ENCODE peak calls at places on chromosomes 11 and 22, in ten cellular contexts. P, L, F, O, W, N, B, V, R and H are unnamed samples. For H3K27me3 and H3K36me3, the result is how much of the 10 kb centered on the place peaks cover.

GRCh38 chr11:117940736-117941135 is 11.5 kb upstream of the TMPRSS13 start:
- DNase-seq in P (no peak), L (no peak), F (peak), O (no peak), W (no peak), N (no peak), B (no peak), V (no peak), R (no peak), H (no peak)

GRCh38 chr11:63961608-63962412 is 12.6 kb upstream of the COX8A start:
- DNase-seq in P (no peak), L (peak), F (peak), O (peak), W (peak), N (peak), B (peak), V (peak), R (no peak), H (no peak)

GRCh38 chr11:117221775-117222517 is 9.9 kb downstream of the PCSK7 start:
- DNase-seq in P (peak), L (peak), F (peak), O (no peak), W (no peak), N (peak), B (peak), V (no peak), R (peak), H (peak)

GRCh38 chr11:63613517-63614135 is 607 bp downstream of the PLAAT3 start:
- DNase-seq in P (peak), L (peak), F (peak), O (peak), W (peak), N (no peak), B (no peak), V (peak), R (peak), H (no peak)

GRCh38 chr22:34105461-34106062 is 185.3 kb upstream of the LARGE1 start:
- DNase-seq in P (peak), L (peak), F (peak), O (no peak), W (peak), N (peak), B (no peak), V (peak), R (peak), H (peak)

GRCh38 chr11:80240245-80240644 is 799.4 kb upstream of the TENM4 start:
- DNase-seq in P (no peak), L (no peak), F (no peak), O (no peak), W (no peak), N (peak), B (no peak), V (no peak), R (no peak), H (no peak)

GRCh38 chr11:94771390-94771789 is 3.2 kb downstream of the AMOTL1 start:
- DNase-seq in P (no peak), L (peak), F (no peak), O (no peak), W (no peak), N (no peak), B (no peak), V (no peak), R (no peak), H (peak)

GRCh38 chr11:1197886-1198765 is 24.7 kb upstream of the MUC5B start:
- DNase-seq in P (peak), L (no peak), F (peak), O (no peak), W (peak), N (no peak), B (no peak), V (no peak), R (no peak), H (no peak)

GRCh38 chr11:111001986-111002616 is 243.4 kb upstream of the POU2AF2 start:
- DNase-seq in P (peak), L (peak), F (no peak), O (no peak), W (no peak), N (peak), B (peak), V (no peak), R (no peak), H (peak)

GRCh38 chr11:112811781-112812180 is 149.4 kb upstream of the NCAM1 start:
- DNase-seq in P (no peak), L (no peak), F (no peak), O (no peak), W (no peak), N (no peak), B (no peak), V (no peak), R (no peak), H (no peak)

GRCh38 chr11:76841923-76842452 is 18.7 kb upstream of the ACER3 start:
- DNase-seq in P (no peak), L (no peak), F (no peak), O (no peak), W (peak), N (no peak), B (no peak), V (no peak), R (no peak), H (no peak)

GRCh38 chr11:76207642-76208378 is 1.5 kb upstream of the WNT11 start:
- DNase-seq in P (peak), L (peak), F (peak), O (peak), W (peak), N (peak), B (peak), V (peak), R (peak), H (peak)

GRCh38 chr22:46053563-46054090 is 76.7 kb upstream of the WNT7B start:
- DNase-seq in P (peak), L (peak), F (peak), O (peak), W (no peak), N (no peak), B (peak), V (no peak), R (no peak), H (peak)

GRCh38 chr11:113311536-113311935 is 2.8 kb upstream of the TTC12 start:
- DNase-seq in P (no peak), L (no peak), F (no peak), O (no peak), W (no peak), N (no peak), B (peak), V (no peak), R (no peak), H (no peak)

DNA sequence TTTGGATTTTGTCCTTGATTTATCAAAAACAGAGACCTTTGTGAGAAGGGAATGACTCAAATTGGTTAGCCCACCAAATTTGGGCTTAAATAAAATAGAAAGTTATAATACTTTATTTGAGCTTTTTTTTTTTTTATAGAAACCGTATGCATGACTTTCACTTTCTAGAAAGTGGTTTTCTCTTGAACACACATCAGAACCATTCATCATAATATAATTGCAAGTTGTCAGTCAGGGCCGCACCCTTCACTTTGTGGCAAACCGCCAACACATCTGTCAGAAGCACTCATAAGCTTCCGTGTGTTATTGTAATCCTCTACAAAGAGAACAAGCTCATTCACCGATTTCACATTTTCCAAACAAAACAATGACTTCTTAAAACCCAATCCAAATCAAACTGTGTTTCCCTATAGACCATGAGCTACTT is 76.1 kb downstream of the SOX6 start:
- DNase-seq in P (peak), L (no peak), F (peak), O (no peak), W (no peak), N (peak), B (no peak), V (no peak), R (no peak), H (peak)
- H3K4me3 ChIP-seq in P (no peak), L (no peak), F (no peak), O (no peak), W (no peak), N (no peak), B (no peak), V (no peak), R (no peak), H (no peak)

GRCh38 chr22:26168199-26168915 is 905 bp upstream of the SEZ6L start:
- DNase-seq in P (no peak), L (no peak), F (no peak), O (no peak), W (peak), N (no peak), B (no peak), V (no peak), R (no peak), H (no peak)

GRCh38 chr22:26168934-26169311 is 339 bp upstream of the SEZ6L start:
- DNase-seq in P (no peak), L (peak), F (no peak), O (no peak), W (no peak), N (no peak), B (no peak), V (no peak), R (no peak), H (no peak)

GRCh38 chr22:26169312-26170111 is at the start of gene SEZ6L:
- DNase-seq in P (no peak), L (peak), F (no peak), O (no peak), W (peak), N (no peak), B (no peak), V (no peak), R (peak), H (no peak)

GRCh38 chr22:26170795-26171194 is 1.5 kb downstream of the SEZ6L start:
- DNase-seq in P (no peak), L (peak), F (no peak), O (no peak), W (peak), N (no peak), B (no peak), V (peak), R (peak), H (no peak)

DNA sequence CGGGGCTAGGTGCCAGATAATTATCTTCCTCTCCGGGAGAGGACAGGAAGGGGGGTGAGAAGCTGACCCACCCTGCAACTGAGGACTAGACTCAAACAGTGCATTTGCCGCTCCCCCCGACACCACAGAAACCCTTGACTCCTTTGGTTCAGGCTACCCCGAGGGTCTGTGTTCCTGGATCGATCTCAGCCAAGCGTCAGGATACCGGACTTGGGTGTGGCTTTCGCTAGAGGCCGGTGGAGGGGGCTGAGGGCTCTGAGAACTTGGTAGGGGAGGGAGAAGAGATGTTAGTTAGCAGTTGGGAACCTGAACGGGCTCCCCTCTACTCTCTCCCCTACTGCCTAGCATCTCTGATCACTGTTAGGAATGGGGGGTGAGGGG is 840 bp downstream of the SEZ6L start:
- DNase-seq in P (no peak), L (no peak), F (no peak), O (no peak), W (peak), N (no peak), B (no peak), V (no peak), R (no peak), H (no peak)
- H3K27me3 ChIP-seq in P (half or more), L (under half), F (half or more), O (under half), W (half or more), N (under half), B (under half), V (under half), R (under half), H (under half)

GRCh38 chr22:20054034-20054427 is 26.0 kb upstream of the DGCR8 start:
- DNase-seq in P (no peak), L (no peak), F (no peak), O (no peak), W (no peak), N (no peak), B (no peak), V (no peak), R (no peak), H (no peak)
- H3K36me3 ChIP-seq in P (half or more), L (under half), F (half or more), O (under half), W (under half), N (under half), B (under half), V (under half), R (under half), H (under half)

GRCh38 chr11:62338218-62338617 is 970 bp downstream of the ASRGL1 start:
- DNase-seq in P (no peak), L (no peak), F (no peak), O (no peak), W (no peak), N (no peak), B (no peak), V (peak), R (no peak), H (no peak)

GRCh38 chr11:62336949-62337681 is at the start of gene ASRGL1:
- DNase-seq in P (peak), L (peak), F (peak), O (peak), W (peak), N (peak), B (peak), V (peak), R (peak), H (peak)

GRCh38 chr11:62340269-62340901 is 3.1 kb downstream of the ASRGL1 start:
- DNase-seq in P (peak), L (peak), F (peak), O (peak), W (peak), N (peak), B (peak), V (peak), R (peak), H (peak)

GRCh38 chr11:62333768-62334167 is 3.5 kb upstream of the ASRGL1 start:
- DNase-seq in P (no peak), L (no peak), F (no peak), O (no peak), W (no peak), N (no peak), B (no peak), V (no peak), R (no peak), H (no peak)

GRCh38 chr11:62337682-62338181 is 484 bp downstream of the ASRGL1 start:
- DNase-seq in P (no peak), L (peak), F (peak), O (no peak), W (peak), N (no peak), B (no peak), V (peak), R (peak), H (no peak)
- H3K4me3 ChIP-seq in P (peak), L (peak), F (peak), O (peak), W (peak), N (peak), B (peak), V (peak), R (peak), H (peak)

GRCh38 chr11:98736813-98737212 is 283.9 kb upstream of the CNTN5 start:
- DNase-seq in P (no peak), L (no peak), F (no peak), O (no peak), W (no peak), N (no peak), B (no peak), V (no peak), R (no peak), H (no peak)
- H3K27me3 ChIP-seq in P (under half), L (under half), F (under half), O (under half), W (under half), N (under half), B (under half), V (under half), R (under half), H (under half)

GRCh38 chr11:3700410-3700809 is 29.2 kb upstream of the CHRNA10 start:
- DNase-seq in P (no peak), L (no peak), F (no peak), O (no peak), W (no peak), N (no peak), B (no peak), V (no peak), R (no peak), H (no peak)

GRCh38 chr11:3707176-3707575 is 36.0 kb upstream of the CHRNA10 start:
- DNase-seq in P (no peak), L (no peak), F (no peak), O (no peak), W (no peak), N (no peak), B (no peak), V (no peak), R (no peak), H (no peak)

GRCh38 chr11:3700910-3701309 is 29.7 kb upstream of the CHRNA10 start:
- DNase-seq in P (no peak), L (no peak), F (no peak), O (no peak), W (no peak), N (no peak), B (no peak), V (no peak), R (no peak), H (no peak)

GRCh38 chr11:3703383-3703782 is 32.2 kb upstream of the CHRNA10 start:
- DNase-seq in P (no peak), L (no peak), F (no peak), O (no peak), W (no peak), N (no peak), B (no peak), V (no peak), R (no peak), H (no peak)
- H3K36me3 ChIP-seq in P (half or more), L (half or more), F (half or more), O (half or more), W (half or more), N (under half), B (under half), V (under half), R (half or more), H (half or more)